ENCODE peak calls at places on chromosome 17, in six cellular contexts. Q is NCI-H1417; G is C1 segment of cervical spinal cord; H is NCI-H345; D is activated T-helper 1 cell treated with anti-CD3 and anti-CD28 coated beads, Interleukin-2, amount 50 U/mL, for 16 hours; L is ELR. S is an unnamed sample.

GRCh38 chr17:41518031-41518430 is 659 bp downstream of the KRT15 start:
- DNase-seq in Q (peak; percentile 47), G (no peak), H (no peak), D (no peak), L (no peak), S (no peak)

GRCh38 chr17:3557768-3558583 is at the start of gene TRPV3:
- DNase-seq in Q (no peak), G (no peak), H (no peak), D (peak; percentile 64), L (peak; percentile 19), S (no peak)

GRCh38 chr17:78174332-78174869 is 6.0 kb downstream of the SYNGR2 start:
- DNase-seq in Q (no peak), G (peak; percentile 87), H (no peak), D (no peak), L (no peak), S (peak; percentile 65)

GRCh38 chr17:54901230-54901847 is 687 bp downstream of the TOM1L1 start:
- DNase-seq in Q (peak; percentile 77), G (peak; percentile 15), H (peak; percentile 68), D (no peak), L (peak; percentile 66), S (no peak)

GRCh38 chr17:32349854-32350661 is at the start of gene ZNF207:
- DNase-seq in Q (peak; percentile 98), G (peak; percentile 92), H (peak; percentile 98), D (peak; percentile 92), L (peak; percentile 99), S (peak; percentile 98)

GRCh38 chr17:57519199-57519598 is 225.9 kb downstream of the CCDC182 start:
- DNase-seq in Q (no peak), G (no peak), H (peak; percentile 22), D (no peak), L (peak; percentile 68), S (no peak)

GRCh38 chr17:12729086-12729485 is 60.2 kb upstream of the ARHGAP44 start:
- DNase-seq in Q (no peak), G (no peak), H (no peak), D (no peak), L (no peak), S (no peak)

GRCh38 chr17:78041401-78042179 is 83.1 kb downstream of the TNRC6C start:
- DNase-seq in Q (peak; percentile 59), G (no peak), H (no peak), D (no peak), L (peak; percentile 40), S (no peak)

GRCh38 chr17:49998836-49999511 is 4.0 kb upstream of the DLX3 start:
- DNase-seq in Q (no peak), G (no peak), H (no peak), D (no peak), L (no peak), S (no peak)

S was measured in posterior cingulate gyrus.